ENCODE peak calls at places on chromosome 20, in ten cellular contexts. One of them, this sample, is unnamed.
A peak's percentile ranks its signal among the peaks of the same experiment; 100 is the strongest.

GRCh38 chr20:20780127-20780822 is 67.8 kb upstream of the RALGAPA2 start:
- DNase-seq in PC-3: peak; percentile 39
- DNase-seq in hepatocyte: peak; percentile 49
- DNase-seq in endothelial cell of umbilical vein: no peak
- DNase-seq in neural progenitor cell: no peak
- DNase-seq in mammary epithelial cell: peak; percentile 70
- DNase-seq in GM23248: peak; percentile 41
- DNase-seq in fibroblast of lung: no peak
- DNase-seq in GM23338: peak; percentile 19
- DNase-seq in H1: no peak
- DNase-seq in this sample: no peak

GRCh38 chr20:17969884-17970409 is 1.1 kb downstream of the MGME1 start:
- DNase-seq in neural progenitor cell: peak; percentile 23
- DNase-seq in fibroblast of lung: peak; percentile 65
- DNase-seq in GM23248: peak; percentile 76
- DNase-seq in hepatocyte: peak; percentile 54
- DNase-seq in H1: no peak
- DNase-seq in mammary epithelial cell: peak; percentile 55
- DNase-seq in GM23338: peak; percentile 39
- DNase-seq in endothelial cell of umbilical vein: peak; percentile 77
- DNase-seq in PC-3: peak; percentile 64
- DNase-seq in this sample: peak; percentile 77

GRCh38 chr20:53748176-53748575 is 154.5 kb upstream of the ZNF217 start:
- DNase-seq in endothelial cell of umbilical vein: no peak
- DNase-seq in GM23338: no peak
- DNase-seq in neural progenitor cell: no peak
- DNase-seq in PC-3: peak; percentile 99
- DNase-seq in H1: no peak
- DNase-seq in fibroblast of lung: no peak
- DNase-seq in GM23248: no peak
- DNase-seq in mammary epithelial cell: peak; percentile 48
- DNase-seq in hepatocyte: no peak
- DNase-seq in this sample: no peak

GRCh38 chr20:43533060-43533459 is 25.6 kb downstream of the L3MBTL1 start:
- DNase-seq in fibroblast of lung: peak; percentile 16
- DNase-seq in endothelial cell of umbilical vein: no peak
- DNase-seq in mammary epithelial cell: no peak
- DNase-seq in GM23338: no peak
- DNase-seq in hepatocyte: no peak
- DNase-seq in H1: no peak
- DNase-seq in PC-3: no peak
- DNase-seq in GM23248: peak; percentile 82
- DNase-seq in neural progenitor cell: no peak
- DNase-seq in this sample: no peak

GRCh38 chr20:48064929-48065328 is 279.6 kb upstream of the SULF2 start:
- DNase-seq in neural progenitor cell: no peak
- DNase-seq in endothelial cell of umbilical vein: no peak
- DNase-seq in mammary epithelial cell: peak; percentile 63
- DNase-seq in fibroblast of lung: peak; percentile 78
- DNase-seq in hepatocyte: no peak
- DNase-seq in H1: no peak
- DNase-seq in GM23338: no peak
- DNase-seq in GM23248: peak; percentile 38
- DNase-seq in PC-3: peak; percentile 88
- DNase-seq in this sample: no peak

GRCh38 chr20:10371467-10371866 is 62.6 kb downstream of the MKKS start:
- DNase-seq in endothelial cell of umbilical vein: no peak
- DNase-seq in PC-3: no peak
- DNase-seq in fibroblast of lung: no peak
- DNase-seq in neural progenitor cell: no peak
- DNase-seq in H1: no peak
- DNase-seq in hepatocyte: no peak
- DNase-seq in mammary epithelial cell: no peak
- DNase-seq in GM23338: no peak
- DNase-seq in GM23248: no peak
- DNase-seq in this sample: no peak

GRCh38 chr20:3041818-3042504 is 1.5 kb upstream of the GNRH2 start:
- DNase-seq in neural progenitor cell: no peak
- DNase-seq in H1: no peak
- DNase-seq in GM23248: no peak
- DNase-seq in mammary epithelial cell: no peak
- DNase-seq in endothelial cell of umbilical vein: peak; percentile 31
- DNase-seq in fibroblast of lung: peak; percentile 6
- DNase-seq in PC-3: no peak
- DNase-seq in hepatocyte: no peak
- DNase-seq in GM23338: peak; percentile 33
- DNase-seq in this sample: no peak

GRCh38 chr20:39105551-39105950 is 143.4 kb downstream of the DHX35 start:
- DNase-seq in fibroblast of lung: no peak
- DNase-seq in mammary epithelial cell: no peak
- DNase-seq in PC-3: no peak
- DNase-seq in hepatocyte: no peak
- DNase-seq in GM23248: no peak
- DNase-seq in endothelial cell of umbilical vein: no peak
- DNase-seq in H1: no peak
- DNase-seq in GM23338: no peak
- DNase-seq in neural progenitor cell: no peak
- DNase-seq in this sample: no peak

GRCh38 chr20:51563141-51563596 is 20.6 kb upstream of the NFATC2 start:
- DNase-seq in endothelial cell of umbilical vein: no peak
- DNase-seq in GM23248: peak; percentile 65
- DNase-seq in hepatocyte: peak; percentile 29
- DNase-seq in PC-3: no peak
- DNase-seq in GM23338: no peak
- DNase-seq in neural progenitor cell: no peak
- DNase-seq in H1: no peak
- DNase-seq in fibroblast of lung: no peak
- DNase-seq in mammary epithelial cell: no peak
- DNase-seq in this sample: no peak
- TF ChIP-seq EZH2 in endothelial cell of umbilical vein: no peak
- TF ChIP-seq EZH2 in GM23248: no peak
- TF ChIP-seq EZH2 in hepatocyte: no peak
- TF ChIP-seq EZH2 in PC-3: no peak
- TF ChIP-seq EZH2 in GM23338: no peak
- TF ChIP-seq EZH2 in neural progenitor cell: peak; percentile 51
- TF ChIP-seq EZH2 in H1: no peak
- TF ChIP-seq EZH2 in fibroblast of lung: no peak
- TF ChIP-seq EZH2 in mammary epithelial cell: no peak
- TF ChIP-seq EZH2 in this sample: no peak

GRCh38 chr20:35085477-35086225 is 7.0 kb downstream of the TRPC4AP start:
- DNase-seq in fibroblast of lung: no peak
- DNase-seq in GM23338: no peak
- DNase-seq in GM23248: no peak
- DNase-seq in mammary epithelial cell: no peak
- DNase-seq in neural progenitor cell: no peak
- DNase-seq in H1: no peak
- DNase-seq in endothelial cell of umbilical vein: no peak
- DNase-seq in hepatocyte: no peak
- DNase-seq in PC-3: no peak
- DNase-seq in this sample: no peak

GRCh38 chr20:35084998-35085397 is 7.6 kb downstream of the TRPC4AP start:
- DNase-seq in endothelial cell of umbilical vein: no peak
- DNase-seq in hepatocyte: no peak
- DNase-seq in fibroblast of lung: no peak
- DNase-seq in neural progenitor cell: no peak
- DNase-seq in GM23338: no peak
- DNase-seq in mammary epithelial cell: no peak
- DNase-seq in PC-3: no peak
- DNase-seq in GM23248: no peak
- DNase-seq in H1: no peak
- DNase-seq in this sample: no peak

GRCh38 chr20:35087355-35087754 is 5.3 kb downstream of the TRPC4AP start:
- DNase-seq in PC-3: no peak
- DNase-seq in GM23338: no peak
- DNase-seq in H1: no peak
- DNase-seq in fibroblast of lung: no peak
- DNase-seq in mammary epithelial cell: no peak
- DNase-seq in neural progenitor cell: no peak
- DNase-seq in endothelial cell of umbilical vein: no peak
- DNase-seq in GM23248: no peak
- DNase-seq in hepatocyte: no peak
- DNase-seq in this sample: no peak

GRCh38 chr20:35091808-35092523 is 641 bp downstream of the TRPC4AP start:
- DNase-seq in hepatocyte: peak; percentile 31
- DNase-seq in GM23248: peak; percentile 67
- DNase-seq in H1: no peak
- DNase-seq in fibroblast of lung: peak; percentile 19
- DNase-seq in endothelial cell of umbilical vein: peak; percentile 50
- DNase-seq in neural progenitor cell: peak; percentile 16
- DNase-seq in PC-3: no peak
- DNase-seq in GM23338: no peak
- DNase-seq in mammary epithelial cell: no peak
- DNase-seq in this sample: peak; percentile 13

DNA sequence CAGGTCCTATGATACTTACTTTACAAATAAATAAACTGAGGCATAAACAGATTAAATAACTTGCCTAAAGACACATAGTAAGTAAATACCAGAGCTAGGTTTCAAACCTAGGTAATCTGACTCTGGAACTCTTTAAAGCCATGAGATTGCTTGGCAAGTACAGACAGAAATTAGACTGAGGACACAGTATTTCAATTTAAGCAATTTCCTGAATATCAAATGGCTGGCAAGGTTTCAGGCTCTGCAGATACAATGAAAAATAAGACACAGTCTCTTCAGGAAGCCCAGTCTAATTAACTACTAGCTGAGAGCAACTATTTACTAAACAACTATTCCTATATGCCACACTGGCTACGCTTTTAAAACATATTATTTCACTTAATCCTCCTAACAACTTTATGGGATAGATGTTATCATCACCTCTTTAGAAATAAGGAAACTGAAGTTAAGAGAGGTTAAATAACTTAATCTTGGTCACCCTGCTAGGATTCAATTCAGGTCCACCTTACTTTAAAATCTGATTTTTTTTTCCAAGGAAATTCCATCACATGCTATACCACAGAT is 4.3 kb downstream of the TRPC4AP start:
- DNase-seq in GM23338: no peak
- DNase-seq in fibroblast of lung: peak; percentile 6
- DNase-seq in hepatocyte: no peak
- DNase-seq in H1: no peak
- DNase-seq in mammary epithelial cell: no peak
- DNase-seq in neural progenitor cell: no peak
- DNase-seq in GM23248: peak; percentile 29
- DNase-seq in endothelial cell of umbilical vein: peak; percentile 62
- DNase-seq in PC-3: no peak
- DNase-seq in this sample: no peak
- H3K36me3 ChIP-seq in GM23338: no peaks in the 10 kb centered on the region
- H3K36me3 ChIP-seq in fibroblast of lung: no peaks in the 10 kb centered on the region
- H3K36me3 ChIP-seq in hepatocyte: no peaks in the 10 kb centered on the region
- H3K36me3 ChIP-seq in H1: peaks cover 3% of the 10 kb centered on the region
- H3K36me3 ChIP-seq in mammary epithelial cell: peaks cover 3% of the 10 kb centered on the region
- H3K36me3 ChIP-seq in neural progenitor cell: no peaks in the 10 kb centered on the region
- H3K36me3 ChIP-seq in GM23248: no peaks in the 10 kb centered on the region
- H3K36me3 ChIP-seq in endothelial cell of umbilical vein: peaks cover 3% of the 10 kb centered on the region
- H3K36me3 ChIP-seq in PC-3: no peaks in the 10 kb centered on the region
- H3K36me3 ChIP-seq in this sample: no peaks in the 10 kb centered on the region

GRCh38 chr20:15075586-15075985 is 738.2 kb upstream of the FLRT3 start:
- DNase-seq in endothelial cell of umbilical vein: no peak
- DNase-seq in H1: no peak
- DNase-seq in neural progenitor cell: peak; percentile 53
- DNase-seq in fibroblast of lung: no peak
- DNase-seq in hepatocyte: no peak
- DNase-seq in GM23338: no peak
- DNase-seq in PC-3: no peak
- DNase-seq in GM23248: no peak
- DNase-seq in mammary epithelial cell: no peak
- DNase-seq in this sample: no peak

GRCh38 chr20:15077733-15078132 is 740.3 kb upstream of the FLRT3 start:
- DNase-seq in fibroblast of lung: no peak
- DNase-seq in GM23338: peak; percentile 38
- DNase-seq in PC-3: no peak
- DNase-seq in hepatocyte: no peak
- DNase-seq in mammary epithelial cell: no peak
- DNase-seq in GM23248: no peak
- DNase-seq in neural progenitor cell: peak; percentile 42
- DNase-seq in H1: no peak
- DNase-seq in endothelial cell of umbilical vein: no peak
- DNase-seq in this sample: no peak

GRCh38 chr20:15076785-15077184 is 739.4 kb upstream of the FLRT3 start:
- DNase-seq in GM23338: no peak
- DNase-seq in fibroblast of lung: no peak
- DNase-seq in endothelial cell of umbilical vein: no peak
- DNase-seq in GM23248: no peak
- DNase-seq in neural progenitor cell: no peak
- DNase-seq in H1: no peak
- DNase-seq in PC-3: no peak
- DNase-seq in mammary epithelial cell: no peak
- DNase-seq in hepatocyte: no peak
- DNase-seq in this sample: no peak

GRCh38 chr20:15081301-15081700 is 743.9 kb upstream of the FLRT3 start:
- DNase-seq in fibroblast of lung: no peak
- DNase-seq in GM23248: no peak
- DNase-seq in H1: no peak
- DNase-seq in PC-3: no peak
- DNase-seq in neural progenitor cell: no peak
- DNase-seq in GM23338: no peak
- DNase-seq in mammary epithelial cell: no peak
- DNase-seq in hepatocyte: no peak
- DNase-seq in endothelial cell of umbilical vein: no peak
- DNase-seq in this sample: no peak

GRCh38 chr20:15079594-15080340 is 742.4 kb upstream of the FLRT3 start:
- DNase-seq in neural progenitor cell: no peak
- DNase-seq in H1: no peak
- DNase-seq in mammary epithelial cell: no peak
- DNase-seq in GM23338: no peak
- DNase-seq in hepatocyte: no peak
- DNase-seq in endothelial cell of umbilical vein: no peak
- DNase-seq in fibroblast of lung: no peak
- DNase-seq in PC-3: no peak
- DNase-seq in GM23248: no peak
- DNase-seq in this sample: no peak
- H3K4me3 ChIP-seq in neural progenitor cell: no peak overlapping the region
- H3K4me3 ChIP-seq in H1: no peak overlapping the region
- H3K4me3 ChIP-seq in mammary epithelial cell: no peak overlapping the region
- H3K4me3 ChIP-seq in GM23338: no peak overlapping the region
- H3K4me3 ChIP-seq in hepatocyte: no peak overlapping the region
- H3K4me3 ChIP-seq in endothelial cell of umbilical vein: no peak overlapping the region
- H3K4me3 ChIP-seq in fibroblast of lung: no peak overlapping the region
- H3K4me3 ChIP-seq in PC-3: no peak overlapping the region
- H3K4me3 ChIP-seq in GM23248: no peak overlapping the region
- H3K4me3 ChIP-seq in this sample: no peak overlapping the region

DNA sequence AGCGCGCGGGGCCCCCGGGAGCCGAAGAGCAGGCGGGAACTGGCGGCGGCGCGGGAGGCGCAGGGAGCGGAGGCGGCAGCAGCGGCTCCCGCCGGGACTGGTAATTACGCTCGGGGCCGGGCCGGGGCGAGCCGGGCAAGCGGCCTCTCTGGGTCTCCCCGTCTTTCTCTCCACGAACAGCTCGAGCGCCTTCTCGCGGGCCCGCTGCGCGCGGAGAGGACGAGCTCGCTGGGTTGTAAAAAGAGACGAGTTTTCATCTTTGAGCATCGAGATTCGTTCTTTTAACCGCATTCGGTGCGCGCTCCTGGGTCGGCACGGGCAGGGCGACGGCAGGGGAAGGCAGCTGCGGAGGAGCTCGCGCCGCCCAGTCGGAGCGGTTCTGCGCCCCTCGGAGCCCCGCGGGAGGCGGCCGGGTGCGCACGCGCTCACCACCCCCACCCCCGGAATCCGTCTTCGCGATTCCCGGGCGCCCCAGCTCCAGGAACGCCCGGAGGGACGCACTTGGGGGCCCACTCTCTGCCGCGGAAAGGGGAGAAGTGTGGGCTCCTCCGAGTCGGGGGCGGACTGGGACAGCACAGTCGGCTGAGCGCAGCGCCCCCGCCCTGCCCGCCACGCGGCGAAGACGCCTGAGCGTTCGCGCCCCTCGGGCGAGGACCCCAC is 38.0 kb downstream of the YTHDF1 start:
- DNase-seq in GM23248: no peak
- DNase-seq in fibroblast of lung: no peak
- DNase-seq in PC-3: no peak
- DNase-seq in H1: peak; percentile 77
- DNase-seq in neural progenitor cell: peak; percentile 56
- DNase-seq in endothelial cell of umbilical vein: no peak
- DNase-seq in GM23338: no peak
- DNase-seq in mammary epithelial cell: no peak
- DNase-seq in hepatocyte: no peak
- DNase-seq in this sample: no peak
- TF ChIP-seq EZH2 in GM23248: peak; percentile 75
- TF ChIP-seq EZH2 in fibroblast of lung: peak; percentile 96
- TF ChIP-seq EZH2 in PC-3: peak; percentile 89
- TF ChIP-seq EZH2 in H1: peak; percentile 2
- TF ChIP-seq EZH2 in neural progenitor cell: peak; percentile 59
- TF ChIP-seq EZH2 in endothelial cell of umbilical vein: peak; percentile 92
- TF ChIP-seq EZH2 in GM23338: peak; percentile 70
- TF ChIP-seq EZH2 in mammary epithelial cell: peak; percentile 83
- TF ChIP-seq EZH2 in hepatocyte: peak; percentile 78
- TF ChIP-seq EZH2 in this sample: no peak

This sample was measured in MM.1S.